ENCODE peak calls at places on chromosome 15, in ten cellular contexts. D, A, M, N, R, I, E, V, J and L are unnamed samples.
A peak's percentile ranks its signal among the peaks of the same experiment; 100 is the strongest.

GRCh38 chr15:69557340-69558137 is 104.9 kb downstream of the RPLP1 start:
- DNase-seq in D (no peak), A (no peak), M (no peak), N (peak; percentile 74), R (peak; percentile 95), I (no peak), E (peak; percentile 37), V (peak; percentile 88), J (peak; percentile 86), L (no peak)

GRCh38 chr15:59632714-59633113 is 21.1 kb downstream of the GCNT3 start:
- DNase-seq in D (peak; percentile 44), A (no peak), M (no peak), N (no peak), R (no peak), I (no peak), E (no peak), V (no peak), J (no peak), L (peak; percentile 2)

GRCh38 chr15:96337991-96338771 is 7.7 kb downstream of the NR2F2 start:
- DNase-seq in D (no peak), A (no peak), M (no peak), N (no peak), R (no peak), I (no peak), E (no peak), V (no peak), J (no peak), L (no peak)

GRCh38 chr15:88810449-88810848 is 7.2 kb downstream of the ACAN start:
- DNase-seq in D (no peak), A (no peak), M (no peak), N (no peak), R (peak; percentile 35), I (no peak), E (no peak), V (peak; percentile 6), J (peak; percentile 19), L (no peak)

GRCh38 chr15:81357178-81357686 is 16.8 kb downstream of the TMC3 start:
- DNase-seq in D (no peak), A (no peak), M (no peak), N (no peak), R (no peak), I (no peak), E (no peak), V (no peak), J (no peak), L (no peak)

GRCh38 chr15:51076898-51077564 is 17.7 kb downstream of the TNFAIP8L3 start:
- DNase-seq in D (no peak), A (no peak), M (peak; percentile 98), N (peak; percentile 60), R (peak; percentile 54), I (no peak), E (peak; percentile 34), V (peak; percentile 10), J (peak; percentile 30), L (no peak)

GRCh38 chr15:59268199-59268979 is 61.7 kb downstream of the LDHAL6B start:
- DNase-seq in D (no peak), A (no peak), M (peak; percentile 23), N (no peak), R (peak; percentile 61), I (no peak), E (no peak), V (peak; percentile 22), J (no peak), L (no peak)

GRCh38 chr15:74655424-74655823 is 39.8 kb downstream of the CLK3 start:
- DNase-seq in D (peak; percentile 47), A (no peak), M (no peak), N (no peak), R (peak; percentile 59), I (no peak), E (no peak), V (no peak), J (no peak), L (no peak)

GRCh38 chr15:76206325-76206976 is 104.8 kb downstream of the ETFA start:
- DNase-seq in D (peak; percentile 85), A (no peak), M (no peak), N (peak; percentile 62), R (peak; percentile 33), I (peak; percentile 72), E (peak; percentile 96), V (no peak), J (peak; percentile 15), L (no peak)

GRCh38 chr15:100784493-100785180 is 95.0 kb upstream of the ALDH1A3 start:
- DNase-seq in D (peak; percentile 1), A (no peak), M (no peak), N (no peak), R (no peak), I (no peak), E (peak; percentile 9), V (no peak), J (no peak), L (no peak)

GRCh38 chr15:101250931-101251829 is 668 bp downstream of the CHSY1 start:
- DNase-seq in D (peak; percentile 85), A (no peak), M (no peak), N (peak; percentile 58), R (no peak), I (no peak), E (peak; percentile 45), V (no peak), J (no peak), L (peak; percentile 37)

GRCh38 chr15:88909956-88910831 is 3.0 kb downstream of the MFGE8 start:
- DNase-seq in D (peak; percentile 22), A (no peak), M (no peak), N (no peak), R (peak; percentile 73), I (no peak), E (no peak), V (no peak), J (no peak), L (no peak)

GRCh38 chr15:66635817-66636216 is 66.2 kb upstream of the SMAD6 start:
- DNase-seq in D (no peak), A (no peak), M (no peak), N (no peak), R (no peak), I (no peak), E (no peak), V (no peak), J (no peak), L (no peak)